ENCODE peak calls at places on chromosomes 13 and 19, in seven cellular contexts. Q is M059J; H is SW 1271; Z is WTC11; A is NCI-H1092; E is cardiac fibroblast; J is stimulated activated CD4-positive, alpha-beta T cell treated with anti-CD3 and anti-CD28 coated beads, Interleukin-4, amount 100 ng/mL, for 4 hours. V is an unnamed sample.

GRCh38 chr19:6238256-6238642 is 41.5 kb downstream of the MLLT1 start:
- DNase-seq in Q (no peak), H (no peak), Z (no peak), A (no peak), E (peak; percentile 58), J (no peak), V (no peak)

GRCh38 chr13:45143346-45143751 is 23.0 kb downstream of the GTF2F2 start:
- DNase-seq in Q (peak; percentile 25), H (no peak), Z (no peak), A (no peak), E (peak; percentile 54), J (no peak), V (no peak)

GRCh38 chr19:48393559-48394330 is at the start of gene GRIN2D:
- DNase-seq in Q (peak; percentile 33), H (no peak), Z (peak; percentile 52), A (no peak), E (peak; percentile 53), J (no peak), V (no peak)

GRCh38 chr13:51887441-51887840 is 25.7 kb downstream of the CCDC70 start:
- DNase-seq in Q (no peak), H (no peak), Z (no peak), A (no peak), E (no peak), J (no peak), V (no peak)

GRCh38 chr13:75299206-75299605 is 182.8 kb downstream of the TBC1D4 start:
- DNase-seq in Q (no peak), H (no peak), Z (no peak), A (no peak), E (no peak), J (no peak), V (no peak)

GRCh38 chr13:109868583-109869311 is 82.4 kb upstream of the IRS2 start:
- DNase-seq in Q (peak; percentile 54), H (no peak), Z (no peak), A (peak; percentile 53), E (no peak), J (no peak), V (no peak)

GRCh38 chr13:53126803-53127202 is 98.2 kb downstream of the OLFM4 start:
- DNase-seq in Q (no peak), H (no peak), Z (no peak), A (no peak), E (no peak), J (no peak), V (no peak)

GRCh38 chr19:29942404-29943261 is 594 bp downstream of the URI1 start:
- DNase-seq in Q (peak; percentile 46), H (no peak), Z (peak; percentile 50), A (peak; percentile 16), E (peak; percentile 42), J (peak; percentile 71), V (peak; percentile 67)

GRCh38 chr19:35754365-35755139 is 2.3 kb downstream of the HSPB6 start:
- DNase-seq in Q (no peak), H (no peak), Z (no peak), A (no peak), E (no peak), J (no peak), V (no peak)

GRCh38 chr19:41671481-41671880 is 16.6 kb downstream of the CEACAM7 start:
- DNase-seq in Q (no peak), H (no peak), Z (no peak), A (no peak), E (no peak), J (no peak), V (no peak)

GRCh38 chr19:57338798-57339378 is 12.2 kb upstream of the ZNF304 start:
- DNase-seq in Q (peak; percentile 52), H (no peak), Z (no peak), A (no peak), E (no peak), J (no peak), V (no peak)

GRCh38 chr13:76009491-76009890 is 373.4 kb downstream of the LMO7 start:
- DNase-seq in Q (peak; percentile 12), H (no peak), Z (no peak), A (no peak), E (no peak), J (no peak), V (no peak)

GRCh38 chr19:9793051-9793591 is 24.6 kb upstream of the ZNF846 start:
- DNase-seq in Q (no peak), H (no peak), Z (no peak), A (no peak), E (peak; percentile 64), J (peak; percentile 70), V (no peak)

GRCh38 chr19:10044390-10044789 is 31.1 kb downstream of the RDH8 start:
- DNase-seq in Q (no peak), H (no peak), Z (no peak), A (no peak), E (no peak), J (no peak), V (no peak)

GRCh38 chr19:869245-870177 is 10.0 kb downstream of the CFD start:
- DNase-seq in Q (peak; percentile 95), H (peak; percentile 52), Z (no peak), A (no peak), E (peak; percentile 96), J (no peak), V (no peak)

GRCh38 chr13:49098198-49098597 is 121.9 kb upstream of the MLNR start:
- DNase-seq in Q (peak; percentile 92), H (no peak), Z (no peak), A (no peak), E (peak; percentile 95), J (no peak), V (no peak)

GRCh38 chr19:48900477-48901452 is 653 bp downstream of the NUCB1 start:
- DNase-seq in Q (peak; percentile 46), H (no peak), Z (no peak), A (no peak), E (peak; percentile 68), J (no peak), V (no peak)

GRCh38 chr13:71320452-71320851 is 546.6 kb downstream of the DACH1 start:
- DNase-seq in Q (peak; percentile 0), H (no peak), Z (peak; percentile 16), A (no peak), E (peak; percentile 61), J (no peak), V (no peak)

GRCh38 chr19:49455729-49456128 is 2.7 kb downstream of the ALDH16A1 start:
- DNase-seq in Q (no peak), H (no peak), Z (no peak), A (no peak), E (peak; percentile 30), J (no peak), V (no peak)

GRCh38 chr19:39997595-39998216 is 846 bp downstream of the ZNF546 start:
- DNase-seq in Q (no peak), H (no peak), Z (no peak), A (no peak), E (peak; percentile 10), J (no peak), V (no peak)

GRCh38 chr19:46913852-46914430 is 53.1 kb downstream of the ARHGAP35 start:
- DNase-seq in Q (peak; percentile 80), H (no peak), Z (no peak), A (no peak), E (peak; percentile 39), J (no peak), V (no peak)

GRCh38 chr13:33279414-33279813 is 6.1 kb downstream of the STARD13 start:
- DNase-seq in Q (peak; percentile 53), H (no peak), Z (no peak), A (no peak), E (no peak), J (no peak), V (no peak)

GRCh38 chr19:708154-709141 is at the start of gene PALM:
- DNase-seq in Q (no peak), H (no peak), Z (peak; percentile 63), A (peak; percentile 18), E (peak; percentile 37), J (no peak), V (no peak)

GRCh38 chr19:10104665-10105221 is 1.4 kb upstream of the PPAN start:
- DNase-seq in Q (no peak), H (no peak), Z (no peak), A (no peak), E (no peak), J (peak; percentile 77), V (peak; percentile 87)

GRCh38 chr13:31887311-31887710 is 144.3 kb upstream of the FRY start:
- DNase-seq in Q (no peak), H (no peak), Z (no peak), A (no peak), E (peak; percentile 87), J (no peak), V (no peak)

GRCh38 chr19:12665281-12665573 is 1.3 kb downstream of the MAN2B1 start:
- DNase-seq in Q (no peak), H (no peak), Z (no peak), A (no peak), E (no peak), J (peak; percentile 43), V (peak; percentile 85)

GRCh38 chr19:6218497-6219146 is 61.2 kb downstream of the MLLT1 start:
- DNase-seq in Q (peak; percentile 72), H (peak; percentile 33), Z (peak; percentile 97), A (peak; percentile 64), E (peak; percentile 85), J (peak; percentile 70), V (peak; percentile 76)

GRCh38 chr13:102187313-102187712 is 214.5 kb downstream of the FGF14 start:
- DNase-seq in Q (no peak), H (no peak), Z (no peak), A (no peak), E (no peak), J (no peak), V (no peak)

V was measured in stimulated activated naive B cell treated with anti-CD40 and anti-IgM and Interleukin-4, amounts not matched to agents 10 μg/mL and 1 μg/mL and 100 μg/mL, for 72 hours.